ENCODE peak calls at places on chromosomes 5 and 9, in five cellular contexts. One of them, this sample, is unnamed.

GRCh38 chr9:136438548-136438908 is 1.1 kb downstream of the INPP5E start:
- DNase-seq in NCI-H1417: peak
- DNase-seq in fibroblast of lung: peak
- DNase-seq in adrenal gland: peak
- DNase-seq in activated CD4-positive, alpha-beta T cell treated with anti-CD3 and anti-CD28 coated beads, Interleukin-2, amount 50 U/mL, for 4 hours: no peak
- DNase-seq in this sample: no peak

GRCh38 chr9:21831841-21832509 is 29.5 kb downstream of the MTAP start:
- DNase-seq in fibroblast of lung: peak
- DNase-seq in activated CD4-positive, alpha-beta T cell treated with anti-CD3 and anti-CD28 coated beads, Interleukin-2, amount 50 U/mL, for 4 hours: no peak
- DNase-seq in NCI-H1417: no peak
- DNase-seq in adrenal gland: no peak
- DNase-seq in this sample: no peak

GRCh38 chr5:127586371-127586770 is 62.5 kb upstream of the CTXN3 start:
- DNase-seq in adrenal gland: no peak
- DNase-seq in activated CD4-positive, alpha-beta T cell treated with anti-CD3 and anti-CD28 coated beads, Interleukin-2, amount 50 U/mL, for 4 hours: no peak
- DNase-seq in NCI-H1417: no peak
- DNase-seq in fibroblast of lung: peak
- DNase-seq in this sample: no peak

GRCh38 chr9:3929345-3930150 is 370.3 kb downstream of the GLIS3 start:
- DNase-seq in fibroblast of lung: no peak
- DNase-seq in NCI-H1417: no peak
- DNase-seq in activated CD4-positive, alpha-beta T cell treated with anti-CD3 and anti-CD28 coated beads, Interleukin-2, amount 50 U/mL, for 4 hours: no peak
- DNase-seq in adrenal gland: no peak
- DNase-seq in this sample: no peak

GRCh38 chr5:126603402-126603991 is 2.8 kb downstream of the PHAX start:
- DNase-seq in fibroblast of lung: no peak
- DNase-seq in NCI-H1417: no peak
- DNase-seq in adrenal gland: no peak
- DNase-seq in activated CD4-positive, alpha-beta T cell treated with anti-CD3 and anti-CD28 coated beads, Interleukin-2, amount 50 U/mL, for 4 hours: no peak
- DNase-seq in this sample: no peak

GRCh38 chr9:37187713-37188439 is 67.5 kb downstream of the ZCCHC7 start:
- DNase-seq in fibroblast of lung: peak
- DNase-seq in NCI-H1417: no peak
- DNase-seq in activated CD4-positive, alpha-beta T cell treated with anti-CD3 and anti-CD28 coated beads, Interleukin-2, amount 50 U/mL, for 4 hours: no peak
- DNase-seq in adrenal gland: no peak
- DNase-seq in this sample: no peak

GRCh38 chr5:61811052-61811451 is 479.0 kb downstream of the ZSWIM6 start:
- DNase-seq in fibroblast of lung: peak
- DNase-seq in NCI-H1417: no peak
- DNase-seq in activated CD4-positive, alpha-beta T cell treated with anti-CD3 and anti-CD28 coated beads, Interleukin-2, amount 50 U/mL, for 4 hours: no peak
- DNase-seq in adrenal gland: no peak
- DNase-seq in this sample: no peak

GRCh38 chr5:62585751-62586150 is 7.1 kb downstream of the LRRC70 start:
- DNase-seq in adrenal gland: no peak
- DNase-seq in activated CD4-positive, alpha-beta T cell treated with anti-CD3 and anti-CD28 coated beads, Interleukin-2, amount 50 U/mL, for 4 hours: no peak
- DNase-seq in fibroblast of lung: peak
- DNase-seq in NCI-H1417: no peak
- DNase-seq in this sample: no peak

GRCh38 chr9:80188579-80188978 is 616.8 kb downstream of the TLE4 start:
- DNase-seq in NCI-H1417: no peak
- DNase-seq in fibroblast of lung: no peak
- DNase-seq in adrenal gland: no peak
- DNase-seq in activated CD4-positive, alpha-beta T cell treated with anti-CD3 and anti-CD28 coated beads, Interleukin-2, amount 50 U/mL, for 4 hours: no peak
- DNase-seq in this sample: peak

GRCh38 chr5:164578401-164578800 is 1073.0 kb downstream of the MAT2B start:
- DNase-seq in NCI-H1417: no peak
- DNase-seq in activated CD4-positive, alpha-beta T cell treated with anti-CD3 and anti-CD28 coated beads, Interleukin-2, amount 50 U/mL, for 4 hours: no peak
- DNase-seq in fibroblast of lung: no peak
- DNase-seq in adrenal gland: no peak
- DNase-seq in this sample: no peak

GRCh38 chr5:138148811-138149210 is 9.6 kb upstream of the NME5 start:
- DNase-seq in adrenal gland: peak
- DNase-seq in NCI-H1417: no peak
- DNase-seq in fibroblast of lung: peak
- DNase-seq in activated CD4-positive, alpha-beta T cell treated with anti-CD3 and anti-CD28 coated beads, Interleukin-2, amount 50 U/mL, for 4 hours: no peak
- DNase-seq in this sample: no peak

GRCh38 chr9:136685792-136686533 is 1.3 kb downstream of the AGPAT2 start:
- DNase-seq in adrenal gland: no peak
- DNase-seq in fibroblast of lung: no peak
- DNase-seq in NCI-H1417: no peak
- DNase-seq in activated CD4-positive, alpha-beta T cell treated with anti-CD3 and anti-CD28 coated beads, Interleukin-2, amount 50 U/mL, for 4 hours: no peak
- DNase-seq in this sample: no peak

GRCh38 chr5:176400382-176401156 is 12.0 kb downstream of the HIGD2A start:
- DNase-seq in fibroblast of lung: no peak
- DNase-seq in NCI-H1417: no peak
- DNase-seq in adrenal gland: no peak
- DNase-seq in activated CD4-positive, alpha-beta T cell treated with anti-CD3 and anti-CD28 coated beads, Interleukin-2, amount 50 U/mL, for 4 hours: no peak
- DNase-seq in this sample: no peak

GRCh38 chr5:141654298-141654697 is 3.1 kb upstream of the FCHSD1 start:
- DNase-seq in NCI-H1417: no peak
- DNase-seq in fibroblast of lung: peak
- DNase-seq in adrenal gland: no peak
- DNase-seq in activated CD4-positive, alpha-beta T cell treated with anti-CD3 and anti-CD28 coated beads, Interleukin-2, amount 50 U/mL, for 4 hours: no peak
- DNase-seq in this sample: no peak

GRCh38 chr5:154493274-154493673 is 15.2 kb upstream of the HAND1 start:
- DNase-seq in activated CD4-positive, alpha-beta T cell treated with anti-CD3 and anti-CD28 coated beads, Interleukin-2, amount 50 U/mL, for 4 hours: no peak
- DNase-seq in NCI-H1417: no peak
- DNase-seq in adrenal gland: no peak
- DNase-seq in fibroblast of lung: no peak
- DNase-seq in this sample: no peak

GRCh38 chr5:19258686-19259085 is 729.3 kb downstream of the CDH18 start:
- DNase-seq in activated CD4-positive, alpha-beta T cell treated with anti-CD3 and anti-CD28 coated beads, Interleukin-2, amount 50 U/mL, for 4 hours: no peak
- DNase-seq in NCI-H1417: no peak
- DNase-seq in fibroblast of lung: no peak
- DNase-seq in adrenal gland: no peak
- DNase-seq in this sample: no peak

GRCh38 chr9:16794871-16795639 is 75.4 kb downstream of the BNC2 start:
- DNase-seq in adrenal gland: peak
- DNase-seq in activated CD4-positive, alpha-beta T cell treated with anti-CD3 and anti-CD28 coated beads, Interleukin-2, amount 50 U/mL, for 4 hours: no peak
- DNase-seq in NCI-H1417: no peak
- DNase-seq in fibroblast of lung: peak
- DNase-seq in this sample: no peak

This sample was measured in HL-60.